ENCODE peak calls at places on chromosomes 1 and 21, in five cellular contexts. One of them, this sample, is unnamed.

GRCh38 chr1:185208626-185209170 is 51.7 kb downstream of the SWT1 start:
- DNase-seq in stimulated activated CD8-positive, alpha-beta memory T cell treated with anti-CD3 and anti-CD28 coated beads, Interleukin-2, amount 100 ng/mL, for 1 hour: no peak
- DNase-seq in NCI-H774: no peak
- DNase-seq in stimulated activated CD4-positive, alpha-beta T cell treated with anti-CD3 and anti-CD28 coated beads, TNF-alpha, amount 100 ng/mL, for 1 hour: no peak
- DNase-seq in heart right ventricle: no peak
- DNase-seq in this sample: no peak

GRCh38 chr1:37671261-37671660 is 21.1 kb upstream of the CDCA8 start:
- DNase-seq in stimulated activated CD4-positive, alpha-beta T cell treated with anti-CD3 and anti-CD28 coated beads, TNF-alpha, amount 100 ng/mL, for 1 hour: no peak
- DNase-seq in NCI-H774: no peak
- DNase-seq in heart right ventricle: no peak
- DNase-seq in stimulated activated CD8-positive, alpha-beta memory T cell treated with anti-CD3 and anti-CD28 coated beads, Interleukin-2, amount 100 ng/mL, for 1 hour: no peak
- DNase-seq in this sample: no peak

GRCh38 chr21:39232926-39233325 is 49.7 kb upstream of the PSMG1 start:
- DNase-seq in heart right ventricle: no peak
- DNase-seq in NCI-H774: no peak
- DNase-seq in stimulated activated CD8-positive, alpha-beta memory T cell treated with anti-CD3 and anti-CD28 coated beads, Interleukin-2, amount 100 ng/mL, for 1 hour: no peak
- DNase-seq in stimulated activated CD4-positive, alpha-beta T cell treated with anti-CD3 and anti-CD28 coated beads, TNF-alpha, amount 100 ng/mL, for 1 hour: no peak
- DNase-seq in this sample: no peak

GRCh38 chr1:99659755-99660210 is 13.9 kb downstream of the PALMD start:
- DNase-seq in heart right ventricle: no peak
- DNase-seq in NCI-H774: no peak
- DNase-seq in stimulated activated CD8-positive, alpha-beta memory T cell treated with anti-CD3 and anti-CD28 coated beads, Interleukin-2, amount 100 ng/mL, for 1 hour: no peak
- DNase-seq in stimulated activated CD4-positive, alpha-beta T cell treated with anti-CD3 and anti-CD28 coated beads, TNF-alpha, amount 100 ng/mL, for 1 hour: no peak
- DNase-seq in this sample: no peak

GRCh38 chr1:247332215-247332900 is 691 bp upstream of the ZNF496 start:
- DNase-seq in stimulated activated CD4-positive, alpha-beta T cell treated with anti-CD3 and anti-CD28 coated beads, TNF-alpha, amount 100 ng/mL, for 1 hour: no peak
- DNase-seq in NCI-H774: peak; percentile 44
- DNase-seq in stimulated activated CD8-positive, alpha-beta memory T cell treated with anti-CD3 and anti-CD28 coated beads, Interleukin-2, amount 100 ng/mL, for 1 hour: peak; percentile 8
- DNase-seq in heart right ventricle: peak; percentile 63
- DNase-seq in this sample: no peak

GRCh38 chr1:220776725-220777326 is 9.9 kb upstream of the MTARC1 start:
- DNase-seq in heart right ventricle: peak; percentile 87
- DNase-seq in stimulated activated CD8-positive, alpha-beta memory T cell treated with anti-CD3 and anti-CD28 coated beads, Interleukin-2, amount 100 ng/mL, for 1 hour: no peak
- DNase-seq in stimulated activated CD4-positive, alpha-beta T cell treated with anti-CD3 and anti-CD28 coated beads, TNF-alpha, amount 100 ng/mL, for 1 hour: no peak
- DNase-seq in NCI-H774: peak; percentile 69
- DNase-seq in this sample: no peak

GRCh38 chr1:152783095-152783494 is 3.0 kb upstream of the LCE1E start:
- DNase-seq in stimulated activated CD8-positive, alpha-beta memory T cell treated with anti-CD3 and anti-CD28 coated beads, Interleukin-2, amount 100 ng/mL, for 1 hour: no peak
- DNase-seq in NCI-H774: no peak
- DNase-seq in heart right ventricle: no peak
- DNase-seq in stimulated activated CD4-positive, alpha-beta T cell treated with anti-CD3 and anti-CD28 coated beads, TNF-alpha, amount 100 ng/mL, for 1 hour: no peak
- DNase-seq in this sample: no peak

GRCh38 chr1:172885976-172886375 is 164.8 kb downstream of the TNFSF18 start:
- DNase-seq in heart right ventricle: no peak
- DNase-seq in stimulated activated CD4-positive, alpha-beta T cell treated with anti-CD3 and anti-CD28 coated beads, TNF-alpha, amount 100 ng/mL, for 1 hour: no peak
- DNase-seq in NCI-H774: no peak
- DNase-seq in stimulated activated CD8-positive, alpha-beta memory T cell treated with anti-CD3 and anti-CD28 coated beads, Interleukin-2, amount 100 ng/mL, for 1 hour: no peak
- DNase-seq in this sample: no peak

GRCh38 chr21:46437096-46437498 is 21.6 kb upstream of the DIP2A start:
- DNase-seq in stimulated activated CD8-positive, alpha-beta memory T cell treated with anti-CD3 and anti-CD28 coated beads, Interleukin-2, amount 100 ng/mL, for 1 hour: no peak
- DNase-seq in NCI-H774: no peak
- DNase-seq in heart right ventricle: no peak
- DNase-seq in stimulated activated CD4-positive, alpha-beta T cell treated with anti-CD3 and anti-CD28 coated beads, TNF-alpha, amount 100 ng/mL, for 1 hour: no peak
- DNase-seq in this sample: no peak

GRCh38 chr1:156931553-156931952 is 11.1 kb downstream of the LRRC71 start:
- DNase-seq in stimulated activated CD8-positive, alpha-beta memory T cell treated with anti-CD3 and anti-CD28 coated beads, Interleukin-2, amount 100 ng/mL, for 1 hour: no peak
- DNase-seq in NCI-H774: peak; percentile 20
- DNase-seq in stimulated activated CD4-positive, alpha-beta T cell treated with anti-CD3 and anti-CD28 coated beads, TNF-alpha, amount 100 ng/mL, for 1 hour: no peak
- DNase-seq in heart right ventricle: no peak
- DNase-seq in this sample: no peak

GRCh38 chr1:236808005-236808404 is 12.9 kb downstream of the MTR start:
- DNase-seq in NCI-H774: no peak
- DNase-seq in heart right ventricle: no peak
- DNase-seq in stimulated activated CD4-positive, alpha-beta T cell treated with anti-CD3 and anti-CD28 coated beads, TNF-alpha, amount 100 ng/mL, for 1 hour: no peak
- DNase-seq in stimulated activated CD8-positive, alpha-beta memory T cell treated with anti-CD3 and anti-CD28 coated beads, Interleukin-2, amount 100 ng/mL, for 1 hour: no peak
- DNase-seq in this sample: no peak

GRCh38 chr21:44087426-44088400 is 19.5 kb upstream of the PWP2 start:
- DNase-seq in NCI-H774: no peak
- DNase-seq in heart right ventricle: no peak
- DNase-seq in stimulated activated CD4-positive, alpha-beta T cell treated with anti-CD3 and anti-CD28 coated beads, TNF-alpha, amount 100 ng/mL, for 1 hour: no peak
- DNase-seq in stimulated activated CD8-positive, alpha-beta memory T cell treated with anti-CD3 and anti-CD28 coated beads, Interleukin-2, amount 100 ng/mL, for 1 hour: no peak
- DNase-seq in this sample: no peak

GRCh38 chr1:7985851-7986612 is 24.5 kb downstream of the PARK7 start:
- DNase-seq in heart right ventricle: no peak
- DNase-seq in stimulated activated CD8-positive, alpha-beta memory T cell treated with anti-CD3 and anti-CD28 coated beads, Interleukin-2, amount 100 ng/mL, for 1 hour: no peak
- DNase-seq in stimulated activated CD4-positive, alpha-beta T cell treated with anti-CD3 and anti-CD28 coated beads, TNF-alpha, amount 100 ng/mL, for 1 hour: no peak
- DNase-seq in NCI-H774: no peak
- DNase-seq in this sample: no peak

GRCh38 chr1:220370041-220370700 is 97.9 kb upstream of the RAB3GAP2 start:
- DNase-seq in stimulated activated CD8-positive, alpha-beta memory T cell treated with anti-CD3 and anti-CD28 coated beads, Interleukin-2, amount 100 ng/mL, for 1 hour: no peak
- DNase-seq in stimulated activated CD4-positive, alpha-beta T cell treated with anti-CD3 and anti-CD28 coated beads, TNF-alpha, amount 100 ng/mL, for 1 hour: no peak
- DNase-seq in heart right ventricle: no peak
- DNase-seq in NCI-H774: no peak
- DNase-seq in this sample: no peak

GRCh38 chr21:44261191-44261631 is 486 bp downstream of the DNMT3L start:
- DNase-seq in stimulated activated CD4-positive, alpha-beta T cell treated with anti-CD3 and anti-CD28 coated beads, TNF-alpha, amount 100 ng/mL, for 1 hour: no peak
- DNase-seq in NCI-H774: no peak
- DNase-seq in heart right ventricle: no peak
- DNase-seq in stimulated activated CD8-positive, alpha-beta memory T cell treated with anti-CD3 and anti-CD28 coated beads, Interleukin-2, amount 100 ng/mL, for 1 hour: no peak
- DNase-seq in this sample: no peak

GRCh38 chr1:89575207-89575606 is 50.6 kb downstream of the LRRC8B start:
- DNase-seq in stimulated activated CD8-positive, alpha-beta memory T cell treated with anti-CD3 and anti-CD28 coated beads, Interleukin-2, amount 100 ng/mL, for 1 hour: no peak
- DNase-seq in NCI-H774: no peak
- DNase-seq in heart right ventricle: no peak
- DNase-seq in stimulated activated CD4-positive, alpha-beta T cell treated with anti-CD3 and anti-CD28 coated beads, TNF-alpha, amount 100 ng/mL, for 1 hour: no peak
- DNase-seq in this sample: no peak

GRCh38 chr21:43312751-43313169 is 114.2 kb downstream of the SIK1 start:
- DNase-seq in stimulated activated CD8-positive, alpha-beta memory T cell treated with anti-CD3 and anti-CD28 coated beads, Interleukin-2, amount 100 ng/mL, for 1 hour: no peak
- DNase-seq in stimulated activated CD4-positive, alpha-beta T cell treated with anti-CD3 and anti-CD28 coated beads, TNF-alpha, amount 100 ng/mL, for 1 hour: no peak
- DNase-seq in NCI-H774: peak; percentile 32
- DNase-seq in heart right ventricle: no peak
- DNase-seq in this sample: no peak

GRCh38 chr1:169836198-169836597 is 41.5 kb upstream of the METTL18 start:
- DNase-seq in NCI-H774: no peak
- DNase-seq in heart right ventricle: no peak
- DNase-seq in stimulated activated CD4-positive, alpha-beta T cell treated with anti-CD3 and anti-CD28 coated beads, TNF-alpha, amount 100 ng/mL, for 1 hour: no peak
- DNase-seq in stimulated activated CD8-positive, alpha-beta memory T cell treated with anti-CD3 and anti-CD28 coated beads, Interleukin-2, amount 100 ng/mL, for 1 hour: no peak
- DNase-seq in this sample: no peak

GRCh38 chr1:55310517-55310927 is 95.4 kb upstream of the USP24 start:
- DNase-seq in stimulated activated CD8-positive, alpha-beta memory T cell treated with anti-CD3 and anti-CD28 coated beads, Interleukin-2, amount 100 ng/mL, for 1 hour: no peak
- DNase-seq in NCI-H774: no peak
- DNase-seq in heart right ventricle: no peak
- DNase-seq in stimulated activated CD4-positive, alpha-beta T cell treated with anti-CD3 and anti-CD28 coated beads, TNF-alpha, amount 100 ng/mL, for 1 hour: no peak
- DNase-seq in this sample: no peak

GRCh38 chr1:245583575-245584330 is 429.0 kb downstream of the KIF26B start:
- DNase-seq in heart right ventricle: no peak
- DNase-seq in stimulated activated CD4-positive, alpha-beta T cell treated with anti-CD3 and anti-CD28 coated beads, TNF-alpha, amount 100 ng/mL, for 1 hour: no peak
- DNase-seq in stimulated activated CD8-positive, alpha-beta memory T cell treated with anti-CD3 and anti-CD28 coated beads, Interleukin-2, amount 100 ng/mL, for 1 hour: no peak
- DNase-seq in NCI-H774: no peak
- DNase-seq in this sample: no peak

GRCh38 chr1:200296091-200296661 is 113.7 kb downstream of the ZNF281 start:
- DNase-seq in stimulated activated CD8-positive, alpha-beta memory T cell treated with anti-CD3 and anti-CD28 coated beads, Interleukin-2, amount 100 ng/mL, for 1 hour: no peak
- DNase-seq in NCI-H774: peak; percentile 61
- DNase-seq in heart right ventricle: no peak
- DNase-seq in stimulated activated CD4-positive, alpha-beta T cell treated with anti-CD3 and anti-CD28 coated beads, TNF-alpha, amount 100 ng/mL, for 1 hour: no peak
- DNase-seq in this sample: no peak

GRCh38 chr1:203185585-203185984 is 919 bp downstream of the CHI3L1 start:
- DNase-seq in heart right ventricle: no peak
- DNase-seq in NCI-H774: no peak
- DNase-seq in stimulated activated CD4-positive, alpha-beta T cell treated with anti-CD3 and anti-CD28 coated beads, TNF-alpha, amount 100 ng/mL, for 1 hour: no peak
- DNase-seq in stimulated activated CD8-positive, alpha-beta memory T cell treated with anti-CD3 and anti-CD28 coated beads, Interleukin-2, amount 100 ng/mL, for 1 hour: no peak
- DNase-seq in this sample: no peak

GRCh38 chr1:161196521-161197451 is 2.1 kb downstream of the ADAMTS4 start:
- DNase-seq in NCI-H774: no peak
- DNase-seq in heart right ventricle: peak; percentile 60
- DNase-seq in stimulated activated CD4-positive, alpha-beta T cell treated with anti-CD3 and anti-CD28 coated beads, TNF-alpha, amount 100 ng/mL, for 1 hour: no peak
- DNase-seq in stimulated activated CD8-positive, alpha-beta memory T cell treated with anti-CD3 and anti-CD28 coated beads, Interleukin-2, amount 100 ng/mL, for 1 hour: no peak
- DNase-seq in this sample: no peak

GRCh38 chr1:212232020-212232570 is 53.1 kb upstream of the PPP2R5A start:
- DNase-seq in heart right ventricle: no peak
- DNase-seq in NCI-H774: no peak
- DNase-seq in stimulated activated CD8-positive, alpha-beta memory T cell treated with anti-CD3 and anti-CD28 coated beads, Interleukin-2, amount 100 ng/mL, for 1 hour: no peak
- DNase-seq in stimulated activated CD4-positive, alpha-beta T cell treated with anti-CD3 and anti-CD28 coated beads, TNF-alpha, amount 100 ng/mL, for 1 hour: no peak
- DNase-seq in this sample: no peak

GRCh38 chr21:42456457-42456856 is 39.6 kb downstream of the RSPH1 start:
- DNase-seq in heart right ventricle: no peak
- DNase-seq in NCI-H774: no peak
- DNase-seq in stimulated activated CD8-positive, alpha-beta memory T cell treated with anti-CD3 and anti-CD28 coated beads, Interleukin-2, amount 100 ng/mL, for 1 hour: no peak
- DNase-seq in stimulated activated CD4-positive, alpha-beta T cell treated with anti-CD3 and anti-CD28 coated beads, TNF-alpha, amount 100 ng/mL, for 1 hour: no peak
- DNase-seq in this sample: no peak

GRCh38 chr1:1906185-1907097 is 8.6 kb upstream of the CALML6 start:
- DNase-seq in stimulated activated CD8-positive, alpha-beta memory T cell treated with anti-CD3 and anti-CD28 coated beads, Interleukin-2, amount 100 ng/mL, for 1 hour: peak; percentile 29
- DNase-seq in NCI-H774: peak; percentile 8
- DNase-seq in stimulated activated CD4-positive, alpha-beta T cell treated with anti-CD3 and anti-CD28 coated beads, TNF-alpha, amount 100 ng/mL, for 1 hour: peak; percentile 29
- DNase-seq in heart right ventricle: peak; percentile 87
- DNase-seq in this sample: peak; percentile 53

GRCh38 chr21:32087452-32087851 is 191.4 kb downstream of the MIS18A start:
- DNase-seq in stimulated activated CD4-positive, alpha-beta T cell treated with anti-CD3 and anti-CD28 coated beads, TNF-alpha, amount 100 ng/mL, for 1 hour: no peak
- DNase-seq in stimulated activated CD8-positive, alpha-beta memory T cell treated with anti-CD3 and anti-CD28 coated beads, Interleukin-2, amount 100 ng/mL, for 1 hour: no peak
- DNase-seq in NCI-H774: no peak
- DNase-seq in heart right ventricle: no peak
- DNase-seq in this sample: no peak

GRCh38 chr1:25392881-25393280 is 27.7 kb downstream of the RHCE start:
- DNase-seq in stimulated activated CD4-positive, alpha-beta T cell treated with anti-CD3 and anti-CD28 coated beads, TNF-alpha, amount 100 ng/mL, for 1 hour: no peak
- DNase-seq in stimulated activated CD8-positive, alpha-beta memory T cell treated with anti-CD3 and anti-CD28 coated beads, Interleukin-2, amount 100 ng/mL, for 1 hour: no peak
- DNase-seq in NCI-H774: no peak
- DNase-seq in heart right ventricle: no peak
- DNase-seq in this sample: no peak

GRCh38 chr21:16086121-16086520 is 356.3 kb downstream of the USP25 start:
- DNase-seq in heart right ventricle: no peak
- DNase-seq in stimulated activated CD8-positive, alpha-beta memory T cell treated with anti-CD3 and anti-CD28 coated beads, Interleukin-2, amount 100 ng/mL, for 1 hour: no peak
- DNase-seq in NCI-H774: no peak
- DNase-seq in stimulated activated CD4-positive, alpha-beta T cell treated with anti-CD3 and anti-CD28 coated beads, TNF-alpha, amount 100 ng/mL, for 1 hour: no peak
- DNase-seq in this sample: no peak

GRCh38 chr1:206565973-206566372 is 46.3 kb downstream of the EIF2D start:
- DNase-seq in heart right ventricle: no peak
- DNase-seq in stimulated activated CD4-positive, alpha-beta T cell treated with anti-CD3 and anti-CD28 coated beads, TNF-alpha, amount 100 ng/mL, for 1 hour: no peak
- DNase-seq in NCI-H774: no peak
- DNase-seq in stimulated activated CD8-positive, alpha-beta memory T cell treated with anti-CD3 and anti-CD28 coated beads, Interleukin-2, amount 100 ng/mL, for 1 hour: no peak
- DNase-seq in this sample: no peak

GRCh38 chr1:107152332-107152731 is 11.5 kb downstream of the NTNG1 start:
- DNase-seq in stimulated activated CD4-positive, alpha-beta T cell treated with anti-CD3 and anti-CD28 coated beads, TNF-alpha, amount 100 ng/mL, for 1 hour: no peak
- DNase-seq in heart right ventricle: no peak
- DNase-seq in NCI-H774: no peak
- DNase-seq in stimulated activated CD8-positive, alpha-beta memory T cell treated with anti-CD3 and anti-CD28 coated beads, Interleukin-2, amount 100 ng/mL, for 1 hour: no peak
- DNase-seq in this sample: no peak